ENCODE peak calls at places on chromosomes 7 and 10, in eight cellular contexts. E, W, A, X, H, P, C and N are unnamed samples.

GRCh38 chr7:158351481-158351880 is 236.1 kb downstream of the PTPRN2 start:
- DNase-seq in A (no peak), X (no peak), W (no peak), P (no peak), E (no peak), C (peak; percentile 34), H (no peak), N (no peak)

GRCh38 chr7:124032369-124033092 is at the start of gene TMEM229A:
- DNase-seq in H (peak; percentile 22), W (peak; percentile 49), X (no peak), P (no peak), C (peak; percentile 61), E (no peak), A (no peak), N (peak; percentile 25)

GRCh38 chr7:157444011-157444842 is 107.4 kb downstream of the DNAJB6 start:
- DNase-seq in H (no peak), A (no peak), P (no peak), X (no peak), E (no peak), W (no peak), C (peak; percentile 54), N (no peak)

GRCh38 chr7:32255036-32255435 is 184.8 kb upstream of the PDE1C start:
- DNase-seq in E (no peak), C (no peak), A (no peak), P (no peak), X (no peak), W (no peak), H (no peak), N (no peak)

GRCh38 chr7:10181996-10182395 is 791.7 kb upstream of the PHF14 start:
- DNase-seq in H (no peak), C (no peak), P (no peak), W (no peak), A (no peak), E (no peak), X (no peak), N (no peak)

GRCh38 chr7:12386237-12386839 is 17.3 kb downstream of the VWDE start:
- DNase-seq in W (no peak), A (no peak), X (no peak), H (no peak), E (no peak), P (no peak), C (no peak), N (no peak)

GRCh38 chr7:46363688-46364087 is 442.6 kb upstream of the IGFBP3 start:
- DNase-seq in C (no peak), A (no peak), W (no peak), H (no peak), E (no peak), X (no peak), P (no peak), N (no peak)

GRCh38 chr7:16980539-16980938 is 98.8 kb upstream of the AGR3 start:
- DNase-seq in H (no peak), W (no peak), P (no peak), E (no peak), C (no peak), A (no peak), X (no peak), N (no peak)

GRCh38 chr7:149775176-149775556 is 1.8 kb upstream of the ZNF467 start:
- DNase-seq in A (no peak), C (no peak), E (no peak), X (no peak), P (no peak), W (no peak), H (no peak), N (no peak)

GRCh38 chr7:143882611-143883078 is 19.3 kb downstream of the TCAF1 start:
- DNase-seq in E (no peak), H (no peak), C (peak; percentile 86), X (no peak), W (peak; percentile 69), A (peak; percentile 64), P (no peak), N (no peak)

GRCh38 chr7:157056957-157057902 is 46.8 kb upstream of the MNX1 start:
- DNase-seq in H (no peak), W (no peak), A (no peak), P (no peak), C (no peak), X (no peak), E (no peak), N (no peak)

DNA sequence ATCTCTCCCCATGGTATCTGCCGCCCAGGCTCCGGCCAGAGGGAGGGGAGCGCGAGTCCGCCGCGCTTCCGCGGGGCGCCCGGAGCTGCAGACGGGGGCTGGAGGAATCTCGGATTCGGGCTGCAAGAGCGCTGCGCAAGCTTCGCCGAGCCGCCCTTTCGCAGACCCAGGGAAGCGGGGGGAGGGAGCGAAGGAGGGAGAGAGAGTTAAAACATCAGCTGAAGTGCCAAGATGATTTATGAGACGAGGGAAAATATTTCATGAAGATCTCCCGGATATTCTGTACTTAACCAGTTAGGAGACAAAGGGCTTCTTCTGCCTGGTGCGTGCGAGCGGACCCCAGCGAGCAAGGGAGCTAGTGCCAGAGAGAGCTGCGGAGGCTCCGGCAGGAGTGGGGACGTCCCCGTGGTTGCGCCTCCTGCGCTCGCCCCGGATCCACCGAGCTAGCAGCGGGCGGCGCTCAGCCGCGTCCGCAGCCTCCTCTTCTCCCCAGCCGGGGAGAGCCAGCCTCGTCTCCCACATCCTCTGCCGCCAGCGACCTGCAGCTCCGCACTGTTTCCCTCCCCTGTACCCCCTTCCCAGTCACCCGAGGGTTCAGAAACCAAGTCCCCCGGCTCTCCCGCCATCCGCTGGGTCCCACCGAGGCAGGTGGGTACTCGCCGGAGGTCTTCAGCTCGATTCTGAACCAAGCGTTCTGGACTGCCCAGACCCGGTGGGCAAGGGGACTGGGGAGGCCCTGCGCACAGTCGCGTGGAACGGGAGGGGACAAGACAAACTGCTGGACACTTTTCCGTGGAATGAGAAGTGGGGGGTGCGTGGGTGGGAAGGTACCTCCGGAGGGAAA is 1.0 kb upstream of the PAX2 start:
- DNase-seq in X (no peak), P (no peak), W (no peak), H (peak; percentile 33), E (no peak), A (no peak), C (peak; percentile 53), N (no peak)
- TF ChIP-seq CTCF in X (no peak), P (no peak), W (no peak), H (no peak), E (no peak), A (no peak), C (no peak), N (no peak)

GRCh38 chr7:71785216-71785615 is 626.9 kb downstream of the CALN1 start:
- DNase-seq in E (no peak), P (no peak), H (no peak), W (no peak), C (no peak), A (no peak), X (no peak), N (no peak)
- TF ChIP-seq CTCF in E (peak; percentile 24), P (no peak), H (no peak), W (peak; percentile 9), C (no peak), A (no peak), X (no peak), N (no peak)

GRCh38 chr10:98106531-98106930 is 27.9 kb upstream of the R3HCC1L start:
- DNase-seq in X (no peak), W (no peak), E (no peak), P (no peak), A (no peak), C (no peak), H (no peak), N (peak; percentile 44)

GRCh38 chr10:98110356-98110755 is 24.1 kb upstream of the R3HCC1L start:
- DNase-seq in P (no peak), A (no peak), E (no peak), H (no peak), W (no peak), X (no peak), C (no peak), N (no peak)

GRCh38 chr10:98104125-98104524 is 30.3 kb upstream of the R3HCC1L start:
- DNase-seq in H (no peak), X (no peak), E (no peak), C (no peak), P (no peak), W (no peak), A (no peak), N (no peak)

DNA sequence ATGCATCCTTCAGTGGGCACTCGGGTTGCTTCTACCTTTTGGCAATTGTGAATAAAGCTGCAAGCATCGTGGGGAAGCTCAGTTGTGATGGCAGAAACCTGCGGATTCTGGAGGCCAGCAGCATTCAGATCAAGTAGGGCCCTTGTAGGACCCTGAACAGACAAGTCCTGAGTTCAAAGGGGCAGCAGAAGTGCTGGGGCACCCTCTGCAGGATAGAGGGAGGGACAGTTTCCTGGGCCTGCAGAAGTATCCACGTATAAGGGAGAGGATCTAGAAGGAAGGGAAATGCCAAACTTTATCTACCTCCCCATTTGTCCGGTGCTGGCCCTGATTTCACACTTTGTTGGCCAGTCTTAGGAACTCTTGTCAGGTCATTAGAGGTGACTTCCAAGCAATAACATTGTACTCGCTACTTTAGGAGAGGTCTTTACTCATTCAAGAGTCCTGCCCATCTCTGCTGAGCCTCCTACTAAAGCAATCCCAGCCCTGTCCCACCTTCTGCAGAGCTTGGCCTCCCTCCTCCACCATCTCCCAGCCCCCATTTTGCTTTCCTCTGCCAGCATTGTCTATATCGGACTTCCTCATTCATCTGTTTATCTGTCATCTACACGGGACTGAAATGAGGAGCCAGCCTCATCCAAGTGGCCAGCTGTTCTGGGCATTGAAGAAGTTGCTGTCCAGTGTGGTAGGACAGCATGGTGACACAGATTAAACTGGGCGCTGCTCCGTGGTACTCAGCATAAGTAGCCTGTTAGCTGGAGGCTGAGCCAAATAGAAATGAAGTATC is 26.6 kb upstream of the R3HCC1L start:
- DNase-seq in C (no peak), W (no peak), P (no peak), H (no peak), A (no peak), E (no peak), X (no peak), N (no peak)
- TF ChIP-seq CTCF in C (no peak), W (no peak), P (no peak), H (no peak), A (peak; percentile 34), E (no peak), X (no peak), N (no peak)

GRCh38 chr10:80860719-80861118 is 323.0 kb downstream of the SH2D4B start:
- DNase-seq in A (no peak), P (no peak), X (no peak), C (no peak), E (no peak), H (no peak), W (no peak), N (no peak)

GRCh38 chr10:80856186-80856585 is 318.5 kb downstream of the SH2D4B start:
- DNase-seq in C (no peak), P (no peak), W (no peak), X (no peak), A (no peak), H (no peak), E (no peak), N (no peak)

DNA sequence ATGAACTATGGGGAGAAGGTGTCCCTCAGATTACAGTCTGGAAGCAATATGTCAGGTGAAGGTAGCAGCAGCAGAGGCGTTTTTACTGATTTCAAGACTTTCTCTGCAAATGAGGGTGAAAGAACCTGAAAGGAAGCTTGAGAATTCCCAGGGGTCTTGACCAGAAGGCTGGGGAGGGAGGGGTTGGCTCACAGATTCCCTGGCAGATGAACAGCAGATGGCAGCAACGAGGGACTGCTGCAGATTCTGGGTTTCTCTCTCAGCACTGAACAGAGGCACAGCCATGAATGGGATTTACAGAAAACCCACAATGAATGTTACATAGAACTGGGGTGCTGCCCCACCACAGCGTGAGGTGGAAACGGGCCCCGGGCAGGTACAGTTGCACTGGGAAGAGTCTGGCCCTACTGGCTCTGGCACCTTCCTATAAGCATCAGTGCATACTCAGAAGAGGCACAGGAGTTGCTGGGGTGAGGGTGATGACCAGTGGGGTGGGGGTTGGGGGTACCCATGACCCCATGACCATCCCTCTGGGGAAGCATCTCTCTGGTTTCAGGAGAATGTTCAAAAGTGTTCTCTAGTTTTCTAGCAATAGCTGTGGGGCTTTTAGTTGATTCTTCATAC is 317.8 kb downstream of the SH2D4B start:
- DNase-seq in P (no peak), W (peak; percentile 10), H (no peak), X (no peak), A (peak; percentile 18), C (no peak), E (peak; percentile 5), N (peak; percentile 8)
- TF ChIP-seq CTCF in P (peak; percentile 12), W (peak; percentile 60), H (no peak), X (no peak), A (peak; percentile 56), C (no peak), E (peak; percentile 51), N (no peak)